ENCODE peak calls at places on chromosomes 1 and 21, in ten cellular contexts. D, O, J, A, S, P, F, M, G and U are unnamed samples.

GRCh38 chr1:89610457-89610991 is 22.4 kb upstream of the LRRC8C start:
- DNase-seq in P (peak; percentile 65), O (no peak), S (no peak), D (no peak), M (no peak), A (no peak), F (no peak), J (no peak), G (no peak), U (no peak)

GRCh38 chr21:39125752-39126485 is 57.3 kb downstream of the PSMG1 start:
- DNase-seq in D (peak; percentile 59), J (peak; percentile 54), S (peak; percentile 78), A (peak; percentile 51), P (peak; percentile 33), G (no peak), F (no peak), M (peak; percentile 55), O (peak; percentile 80), U (no peak)

GRCh38 chr1:93661829-93662474 is 19.7 kb downstream of the BCAR3 start:
- DNase-seq in O (no peak), F (no peak), D (peak; percentile 66), A (no peak), M (no peak), G (no peak), S (no peak), J (no peak), P (no peak), U (no peak)

GRCh38 chr1:186680031-186681012 is at the start of gene PTGS2:
- DNase-seq in J (peak; percentile 72), F (peak; percentile 92), S (peak; percentile 95), O (no peak), P (peak; percentile 94), D (peak; percentile 97), A (peak; percentile 71), G (peak; percentile 56), M (peak; percentile 50), U (peak; percentile 95)

GRCh38 chr1:200660719-200661118 is 9.0 kb downstream of the DDX59 start:
- DNase-seq in O (no peak), A (no peak), D (no peak), S (peak; percentile 75), M (no peak), G (no peak), P (no peak), F (no peak), J (peak; percentile 60), U (no peak)

GRCh38 chr21:34822957-34823356 is 154.2 kb downstream of the CLIC6 start:
- DNase-seq in A (no peak), S (no peak), M (no peak), F (no peak), J (no peak), G (no peak), O (no peak), P (no peak), D (no peak), U (no peak)

GRCh38 chr1:183689770-183690204 is 36.7 kb upstream of the APOBEC4 start:
- DNase-seq in A (no peak), M (no peak), D (no peak), S (no peak), O (no peak), G (no peak), P (no peak), J (no peak), F (no peak), U (no peak)

GRCh38 chr1:43009274-43009673 is 50.6 kb upstream of the SLC2A1 start:
- DNase-seq in G (no peak), A (no peak), O (no peak), P (no peak), M (no peak), J (no peak), F (no peak), S (no peak), D (no peak), U (no peak)

GRCh38 chr1:83802023-83802422 is 196.9 kb downstream of the TTLL7 start:
- DNase-seq in A (no peak), J (no peak), P (no peak), M (no peak), D (no peak), F (no peak), G (no peak), O (no peak), S (no peak), U (no peak)

GRCh38 chr1:87399701-87400100 is 71.0 kb downstream of the LMO4 start:
- DNase-seq in S (no peak), O (no peak), A (peak; percentile 33), M (peak; percentile 44), D (no peak), F (no peak), J (no peak), G (no peak), P (no peak), U (no peak)

GRCh38 chr1:101309334-101310221 is 72.8 kb downstream of the S1PR1 start:
- DNase-seq in G (no peak), D (peak; percentile 12), P (peak; percentile 49), O (peak; percentile 35), J (peak; percentile 49), A (peak; percentile 39), F (peak; percentile 63), S (peak; percentile 73), M (peak; percentile 60), U (no peak)

GRCh38 chr1:101310484-101310883 is 73.7 kb downstream of the S1PR1 start:
- DNase-seq in S (no peak), A (no peak), G (no peak), J (no peak), F (no peak), P (no peak), O (no peak), M (no peak), D (no peak), U (no peak)

GRCh38 chr1:101311146-101311892 is 74.5 kb downstream of the S1PR1 start:
- DNase-seq in F (no peak), A (no peak), J (no peak), G (no peak), D (no peak), P (no peak), M (no peak), O (no peak), S (no peak), U (no peak)

GRCh38 chr1:101308001-101308659 is 71.3 kb downstream of the S1PR1 start:
- DNase-seq in G (no peak), F (no peak), S (no peak), J (no peak), P (no peak), D (no peak), O (no peak), A (no peak), M (no peak), U (no peak)

GRCh38 chr1:101308935-101309333 is 72.1 kb downstream of the S1PR1 start:
- DNase-seq in A (no peak), S (no peak), F (no peak), J (no peak), D (no peak), G (no peak), M (no peak), O (no peak), P (no peak), U (no peak)
- H3K4me1 ChIP-seq in A (no peaks in the 10 kb centered on the region), S (peaks cover 8% of the 10 kb centered on the region), F (peaks cover 14% of the 10 kb centered on the region), J (no peaks in the 10 kb centered on the region), D (no peaks in the 10 kb centered on the region), G (no peaks in the 10 kb centered on the region), M (peaks cover 17% of the 10 kb centered on the region), O (peaks cover 10% of the 10 kb centered on the region), P (peaks cover 6% of the 10 kb centered on the region), U (peaks cover 8% of the 10 kb centered on the region)

GRCh38 chr1:204806943-204807624 is 63.6 kb upstream of the NFASC start:
- DNase-seq in G (peak; percentile 54), M (peak; percentile 83), P (peak; percentile 85), F (peak; percentile 82), D (peak; percentile 82), A (peak; percentile 86), S (peak; percentile 89), O (peak; percentile 70), J (peak; percentile 87), U (peak; percentile 95)
- H3K4me3 ChIP-seq in G (peak overlapping the region; percentile 17), M (peak overlapping the region; percentile 36), P (peak overlapping the region; percentile 40), F (peak overlapping the region; percentile 41), D (peak overlapping the region; percentile 44), A (peak overlapping the region; percentile 52), S (peak overlapping the region; percentile 18), O (peak overlapping the region; percentile 72), J (peak overlapping the region; percentile 27), U (peak overlapping the region; percentile 54)

DNA sequence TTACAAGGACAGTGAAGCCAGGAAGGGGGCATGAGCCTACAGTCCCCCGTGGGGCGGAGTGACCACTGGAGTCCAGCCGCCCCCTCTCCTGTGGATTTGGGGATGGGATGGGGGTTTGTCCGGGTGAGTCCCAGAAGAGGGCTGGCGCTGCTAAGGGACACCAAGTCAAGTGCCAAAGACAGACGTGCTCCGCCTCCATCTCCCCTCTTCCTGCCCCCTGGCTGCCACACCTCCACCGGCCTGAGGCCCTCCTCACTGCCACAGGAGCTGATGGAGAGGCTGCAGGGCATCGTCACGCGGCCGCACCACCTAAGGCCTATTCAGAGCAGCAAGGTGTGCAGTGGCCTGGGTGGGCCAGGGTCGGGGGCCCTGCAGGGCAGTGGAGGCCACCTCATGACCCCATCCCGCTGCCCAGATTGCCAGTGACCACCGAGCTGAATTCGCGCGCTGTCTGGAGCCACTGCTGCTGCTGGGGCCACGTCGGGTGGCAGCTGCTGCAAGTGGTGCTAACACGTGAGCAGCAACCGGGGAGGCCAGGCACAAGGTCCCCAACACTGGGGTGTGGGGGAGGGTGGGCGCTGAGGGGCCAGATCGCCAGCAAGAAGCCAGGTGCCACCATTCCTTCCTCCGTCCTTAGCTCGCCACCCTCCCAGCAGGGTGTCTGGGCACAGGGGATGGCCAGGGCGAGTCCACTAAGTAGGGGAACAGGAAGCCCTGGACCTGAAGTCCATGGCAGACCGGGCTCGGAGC is 4.9 kb downstream of the RNF207 start:
- DNase-seq in F (no peak), A (no peak), S (no peak), D (no peak), M (no peak), O (no peak), G (no peak), J (no peak), P (no peak), U (no peak)
- TF ChIP-seq EP300 in F (no peak), A (no peak), S (no peak), D (no peak), M (no peak), O (no peak), G (no peak), J (no peak), P (no peak), U (no peak)

GRCh38 chr1:7010534-7011200 is 225.4 kb downstream of the CAMTA1 start:
- DNase-seq in F (no peak), P (no peak), O (no peak), G (no peak), S (no peak), J (no peak), A (no peak), M (no peak), D (no peak), U (no peak)

GRCh38 chr1:7007902-7008301 is 222.6 kb downstream of the CAMTA1 start:
- DNase-seq in S (no peak), D (no peak), P (no peak), A (no peak), J (no peak), M (no peak), F (no peak), G (no peak), O (no peak), U (no peak)

GRCh38 chr1:7008331-7008730 is 223.1 kb downstream of the CAMTA1 start:
- DNase-seq in F (no peak), J (no peak), G (no peak), M (no peak), S (no peak), O (no peak), A (no peak), D (no peak), P (no peak), U (no peak)

GRCh38 chr1:7009741-7010525 is 224.7 kb downstream of the CAMTA1 start:
- DNase-seq in P (peak; percentile 51), D (no peak), O (no peak), G (no peak), F (no peak), A (no peak), S (no peak), M (no peak), J (no peak), U (no peak)

GRCh38 chr1:7008975-7009740 is 223.9 kb downstream of the CAMTA1 start:
- DNase-seq in F (no peak), P (peak; percentile 54), J (no peak), O (no peak), S (no peak), G (no peak), M (no peak), D (no peak), A (no peak), U (no peak)
- H3K4me1 ChIP-seq in F (no peaks in the 10 kb centered on the region), P (no peaks in the 10 kb centered on the region), J (no peaks in the 10 kb centered on the region), O (no peaks in the 10 kb centered on the region), S (no peaks in the 10 kb centered on the region), G (no peaks in the 10 kb centered on the region), M (no peaks in the 10 kb centered on the region), D (no peaks in the 10 kb centered on the region), A (no peaks in the 10 kb centered on the region), U (peaks cover 8% of the 10 kb centered on the region)